ENCODE peak calls at places on chromosomes 7 and 10, in five cellular contexts. I is HCT116; F is heart right ventricle; N is CD8-positive, alpha-beta memory T cell; K is uterus. G is an unnamed sample. For H3K4me1 and H3K9me3, the result is how much of the 10 kb centered on the place peaks cover.

GRCh38 chr10:10804998-10805737 is 212.5 kb upstream of the CELF2 start:
- DNase-seq in F (no peak), I (no peak), N (no peak), K (no peak), G (no peak)

GRCh38 chr7:22480523-22481075 is 19.4 kb downstream of the STEAP1B start:
- DNase-seq in I (no peak), N (no peak), F (no peak), K (no peak), G (peak)

GRCh38 chr7:135414850-135415439 is 95.0 kb downstream of the CNOT4 start:
- DNase-seq in K (no peak), N (no peak), F (peak), I (peak), G (no peak)

GRCh38 chr10:14483417-14483816 is 152.7 kb upstream of the FRMD4A start:
- DNase-seq in K (no peak), N (no peak), I (no peak), F (no peak), G (no peak)

GRCh38 chr7:130270947-130271790 is 4.5 kb downstream of the CPA2 start:
- DNase-seq in I (no peak), F (no peak), K (no peak), N (no peak), G (peak)

GRCh38 chr10:13276749-13277394 is 23.0 kb downstream of the PHYH start:
- DNase-seq in N (no peak), I (no peak), K (no peak), F (no peak), G (no peak)

GRCh38 chr10:115829501-115830215 is 443.3 kb downstream of the GFRA1 start:
- DNase-seq in N (no peak), I (no peak), K (no peak), F (no peak), G (no peak)

GRCh38 chr7:127066974-127067373 is 185.8 kb downstream of the GRM8 start:
- DNase-seq in N (no peak), K (no peak), F (no peak), I (no peak), G (no peak)

GRCh38 chr7:71301167-71301566 is 169.2 kb downstream of the GALNT17 start:
- DNase-seq in K (no peak), F (no peak), I (no peak), N (no peak), G (no peak)

GRCh38 chr7:74292757-74293576 is 3.8 kb downstream of the CLIP2 start:
- DNase-seq in F (no peak), I (peak), K (no peak), N (no peak), G (peak)

GRCh38 chr7:24718977-24719491 is 38.2 kb downstream of the GSDME start:
- DNase-seq in I (no peak), F (no peak), N (no peak), K (no peak), G (no peak)

GRCh38 chr10:33032354-33033254 is 74.6 kb upstream of the ITGB1 start:
- DNase-seq in K (no peak), F (no peak), I (peak), N (no peak), G (no peak)

GRCh38 chr10:78211476-78212110 is 177.9 kb downstream of the RPS24 start:
- DNase-seq in K (no peak), N (no peak), F (peak), I (peak), G (no peak)

GRCh38 chr7:93719546-93719945 is 145.0 kb upstream of the CALCR start:
- DNase-seq in F (no peak), I (no peak), K (no peak), N (no peak), G (no peak)

GRCh38 chr7:156949541-156950380 is at the start of gene NOM1:
- DNase-seq in I (peak), K (peak), F (peak), N (peak), G (peak)

GRCh38 chr7:24370541-24370940 is 86.6 kb downstream of the NPY start:
- DNase-seq in I (no peak), K (no peak), F (no peak), N (no peak), G (no peak)

GRCh38 chr10:62959553-62959952 is 143.4 kb upstream of the EGR2 start:
- DNase-seq in I (no peak), F (no peak), N (no peak), K (no peak), G (no peak)

GRCh38 chr10:128059266-128059850 is 66.9 kb downstream of the MKI67 start:
- DNase-seq in I (no peak), K (no peak), F (no peak), N (no peak), G (no peak)

GRCh38 chr10:70503776-70504175 is 25.2 kb downstream of the PALD1 start:
- DNase-seq in N (no peak), I (no peak), F (no peak), K (no peak), G (no peak)

GRCh38 chr7:69457912-69458491 is 140.3 kb upstream of the AUTS2 start:
- DNase-seq in F (peak), K (peak), I (no peak), N (no peak), G (no peak)

GRCh38 chr7:1054438-1055083 is 10.2 kb downstream of the GPR146 start:
- DNase-seq in N (no peak), K (peak), I (no peak), F (peak), G (peak)

GRCh38 chr10:48656928-48657327 is 27.7 kb upstream of the WDFY4 start:
- DNase-seq in I (no peak), K (no peak), N (no peak), F (no peak), G (peak)

GRCh38 chr10:129598413-129598812 is 131.4 kb downstream of the MGMT start:
- DNase-seq in I (no peak), K (no peak), F (no peak), N (no peak), G (no peak)

GRCh38 chr10:63917363-63917762 is 396.2 kb downstream of the REEP3 start:
- DNase-seq in F (no peak), N (no peak), I (no peak), K (no peak), G (no peak)

GRCh38 chr10:84291389-84291788 is 37.0 kb upstream of the CCSER2 start:
- DNase-seq in I (no peak), K (no peak), N (no peak), F (peak), G (no peak)

GRCh38 chr7:116576350-116577319 is 51.8 kb downstream of the CAV1 start:
- DNase-seq in I (no peak), F (no peak), N (no peak), K (peak), G (no peak)

GRCh38 chr7:113784317-113784716 is 134.5 kb downstream of the PPP1R3A start:
- DNase-seq in I (no peak), K (no peak), N (no peak), F (no peak), G (no peak)

GRCh38 chr7:31071316-31071715 is 19.2 kb downstream of the ADCYAP1R1 start:
- DNase-seq in K (no peak), F (no peak), I (no peak), N (no peak), G (no peak)

GRCh38 chr7:66946545-66946944 is 25.5 kb downstream of the TMEM248 start:
- DNase-seq in I (no peak), K (no peak), N (no peak), F (no peak), G (no peak)

GRCh38 chr7:117164578-117164977 is 158.3 kb downstream of the WNT2 start:
- DNase-seq in N (no peak), K (no peak), I (no peak), F (no peak), G (no peak)

GRCh38 chr10:9294132-9294663 is 1239.7 kb downstream of the GATA3 start:
- DNase-seq in F (no peak), I (no peak), K (no peak), N (no peak), G (no peak)

GRCh38 chr10:109855746-109856145 is 67.6 kb downstream of the XPNPEP1 start:
- DNase-seq in I (no peak), K (no peak), F (no peak), N (no peak), G (no peak)

GRCh38 chr10:12750526-12751201 is 250.8 kb downstream of the CCDC3 start:
- DNase-seq in F (no peak), K (no peak), N (no peak), I (no peak), G (no peak)

GRCh38 chr7:47659664-47660462 is 78.0 kb upstream of the TNS3 start:
- DNase-seq in N (no peak), F (no peak), I (no peak), K (no peak), G (no peak)

GRCh38 chr7:117445206-117445605 is 17.9 kb upstream of the ASZ1 start:
- DNase-seq in K (no peak), F (no peak), N (no peak), I (no peak), G (no peak)

GRCh38 chr10:24357344-24358021 is 148.5 kb downstream of the KIAA1217 start:
- DNase-seq in F (no peak), N (no peak), K (no peak), I (no peak), G (no peak)

GRCh38 chr7:28729276-28729675 is 228.9 kb downstream of the TRIL start:
- DNase-seq in K (no peak), I (no peak), N (no peak), F (no peak), G (no peak)
- H3K4me1 ChIP-seq in K (under half), I (under half), N (under half), F (under half), G (under half)

DNA sequence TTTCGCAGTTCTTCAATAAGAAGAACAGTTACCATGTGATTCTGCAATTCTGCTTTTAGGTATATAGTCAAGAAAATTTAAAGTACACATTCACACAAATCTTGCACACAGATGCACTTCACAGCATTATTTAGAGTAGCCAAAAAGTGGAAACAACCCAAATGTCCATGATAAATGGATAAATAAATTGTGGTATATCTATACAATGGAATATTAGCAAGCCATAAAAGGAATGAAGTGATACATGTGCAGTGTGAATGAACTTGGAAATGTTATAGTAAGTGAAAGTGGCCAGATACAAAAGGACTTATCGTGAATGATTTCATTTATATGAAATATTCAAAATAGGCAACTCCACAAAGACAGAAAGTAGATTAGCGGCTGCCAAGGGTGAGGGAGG is 109.1 kb downstream of the AGMO start:
- DNase-seq in F (no peak), I (no peak), N (no peak), K (no peak), G (no peak)
- H3K9me3 ChIP-seq in F (under half), I (under half), N (under half), K (under half), G (under half)

DNA sequence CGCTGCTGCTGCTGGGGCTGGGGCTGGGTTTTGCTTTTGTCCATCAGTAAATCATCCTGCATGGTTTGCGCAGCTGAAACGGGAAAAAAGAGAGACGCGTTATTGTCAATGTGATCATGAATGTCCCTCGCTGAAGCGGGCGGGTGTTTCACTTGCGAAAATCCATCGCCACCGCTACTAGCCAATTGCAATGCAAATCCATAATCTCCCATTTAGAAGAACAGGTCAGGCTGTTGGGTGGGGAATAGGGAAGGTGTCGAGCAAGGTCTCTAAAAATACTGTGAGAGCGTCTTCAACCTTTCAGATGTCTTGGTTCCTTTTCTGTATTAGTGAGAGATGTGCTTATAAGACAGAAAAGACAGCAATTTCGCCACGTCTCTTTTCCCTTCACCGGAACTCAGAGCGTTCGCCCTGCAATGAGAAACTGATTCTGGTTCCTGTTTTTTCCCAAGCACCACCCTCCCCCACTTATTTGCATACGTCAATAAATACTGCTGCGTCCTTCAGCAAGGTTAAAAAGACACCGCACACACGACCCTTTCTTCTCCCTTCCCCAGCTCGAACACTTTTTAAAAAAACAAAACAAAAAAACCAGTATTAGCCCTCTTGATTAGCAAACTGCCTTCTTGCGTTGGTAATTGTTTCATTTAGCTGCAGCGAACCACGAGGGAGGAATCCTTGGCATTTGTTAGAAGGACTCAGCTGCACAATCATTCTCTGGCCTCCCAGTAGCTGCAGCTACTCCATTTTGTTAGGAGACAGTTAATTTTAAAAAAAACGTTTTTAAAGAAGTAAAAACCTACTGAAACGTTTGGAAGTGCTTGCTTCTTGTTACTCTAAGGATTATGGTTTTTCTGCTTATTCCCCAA is 50.4 kb downstream of the CPEB3 start:
- DNase-seq in N (peak), I (no peak), K (peak), F (peak), G (peak)
- H3K4me1 ChIP-seq in N (under half), I (under half), K (under half), F (under half), G (under half)

DNA sequence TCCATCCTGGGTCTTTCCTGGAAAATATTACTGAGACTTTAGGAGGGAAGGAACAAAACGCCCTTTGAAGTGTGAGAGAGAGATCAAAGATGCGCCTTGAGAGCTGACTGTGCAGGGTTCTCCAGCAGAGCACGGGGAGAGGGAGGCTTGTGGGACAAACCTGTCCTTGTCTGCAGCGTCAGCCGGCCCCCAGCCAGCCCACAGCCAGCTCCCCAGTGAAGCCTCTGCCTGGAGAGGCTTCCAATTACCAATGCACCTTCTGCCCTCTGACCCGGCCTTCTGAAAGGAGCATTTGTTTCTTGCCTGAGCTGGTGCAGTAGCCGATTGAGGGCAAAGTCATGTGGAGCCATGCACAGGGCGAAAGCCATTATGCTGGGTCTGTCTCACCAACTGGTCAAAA is 268.8 kb downstream of the KLF6 start:
- DNase-seq in I (no peak), K (no peak), F (no peak), N (no peak), G (no peak)
- H3K9me3 ChIP-seq in I (under half), K (under half), F (under half), N (under half), G (under half)

DNA sequence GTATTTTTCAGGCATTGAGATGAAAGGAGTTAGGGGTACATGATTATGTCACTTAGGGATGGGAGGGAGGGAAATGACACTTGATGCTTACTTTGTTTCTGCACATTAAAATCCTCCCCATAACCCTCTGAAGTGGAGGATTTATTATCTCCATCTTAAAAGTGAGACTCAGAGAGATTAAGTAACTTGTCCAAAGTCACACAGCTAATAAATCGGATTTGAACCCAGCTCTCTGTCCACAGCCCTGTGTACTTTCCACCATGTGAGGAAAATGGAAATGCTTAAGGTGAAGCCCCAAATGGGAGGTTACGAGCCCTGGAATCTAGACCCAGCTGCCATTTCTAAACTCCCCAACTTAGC is 58.6 kb downstream of the HK1 start:
- DNase-seq in K (no peak), F (no peak), N (no peak), I (no peak), G (no peak)
- H3K4me1 ChIP-seq in K (under half), F (half or more), N (half or more), I (under half), G (under half)

DNA sequence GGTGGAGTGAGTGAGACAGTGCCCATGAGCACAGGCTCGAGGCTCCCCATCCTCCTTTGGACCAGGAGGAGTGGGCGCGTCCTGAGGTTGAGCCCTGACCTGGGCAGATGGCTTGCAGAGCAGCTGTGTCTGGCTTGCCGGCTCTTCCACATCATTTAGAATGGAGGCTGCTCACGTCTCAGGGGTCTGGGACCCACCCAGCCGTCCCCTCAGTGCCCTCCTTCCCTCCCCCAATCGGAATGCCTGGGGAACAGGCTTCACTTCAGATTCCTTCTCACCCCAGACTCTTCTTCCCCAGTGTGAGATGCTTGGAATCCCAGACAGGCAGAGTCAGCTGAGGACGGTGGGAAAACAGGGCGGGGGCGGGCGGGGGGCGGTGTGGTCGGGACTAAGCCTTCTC is 968.6 kb upstream of the ZNF722 start:
- DNase-seq in I (no peak), N (no peak), F (no peak), K (no peak), G (no peak)
- H3K9me3 ChIP-seq in I (under half), N (under half), F (under half), K (under half), G (under half)

GRCh38 chr10:18140149-18140956 is at the start of gene CACNB2:
- DNase-seq in K (peak), I (no peak), N (no peak), F (peak), G (peak)
- H3K4me1 ChIP-seq in K (under half), I (under half), N (under half), F (under half), G (under half)

GRCh38 chr7:137443616-137444015 is 100.1 kb upstream of the PTN start:
- DNase-seq in K (no peak), N (no peak), I (no peak), F (no peak), G (no peak)
- H3K9me3 ChIP-seq in K (under half), N (under half), I (under half), F (under half), G (under half)

GRCh38 chr10:50557130-50557682 is 66.5 kb downstream of the SGMS1 start:
- DNase-seq in N (no peak), I (no peak), K (no peak), F (no peak), G (no peak)
- H3K4me1 ChIP-seq in N (under half), I (under half), K (under half), F (under half), G (under half)

GRCh38 chr7:98097042-98097645 is 9.5 kb upstream of the LMTK2 start:
- DNase-seq in K (no peak), I (peak), N (no peak), F (no peak), G (no peak)
- H3K9me3 ChIP-seq in K (under half), I (under half), N (under half), F (under half), G (under half)

G was measured in pancreas.